ENCODE peak calls at places on chromosomes 16 and 17, in four cellular contexts. B is transverse colon, G is endothelial cell, H is A549. S is an unnamed sample.

GRCh38 chr16:79599837-79600635 is 501 bp downstream of the MAF start:
- DNase-seq in B (no peak), G (peak), H (peak), S (no peak)

GRCh38 chr16:2474877-2475412 is at the start of gene TBC1D24:
- DNase-seq in B (peak), G (peak), H (peak), S (peak)

GRCh38 chr17:2621241-2621640 is 27.8 kb downstream of the PAFAH1B1 start:
- DNase-seq in B (no peak), G (no peak), H (no peak), S (no peak)

GRCh38 chr16:89060207-89060794 is 33.4 kb upstream of the ACSF3 start:
- DNase-seq in B (no peak), G (no peak), H (no peak), S (no peak)

GRCh38 chr17:51398128-51398525 is 137.8 kb downstream of the UTP18 start:
- DNase-seq in B (no peak), G (no peak), H (no peak), S (no peak)

GRCh38 chr16:9578459-9578858 is 487.0 kb downstream of the HAPSTR1 start:
- DNase-seq in B (no peak), G (no peak), H (no peak), S (no peak)

GRCh38 chr17:885971-886571 is 93.5 kb downstream of the NXN start:
- DNase-seq in B (peak), G (no peak), H (no peak), S (no peak)

GRCh38 chr17:15377608-15378007 is 36.2 kb upstream of the TEKT3 start:
- DNase-seq in B (no peak), G (no peak), H (no peak), S (no peak)

GRCh38 chr17:80981062-80981902 is 10.4 kb upstream of the CHMP6 start:
- DNase-seq in B (no peak), G (peak), H (no peak), S (no peak)

GRCh38 chr17:66426397-66427033 is 124.1 kb downstream of the PRKCA start:
- DNase-seq in B (peak), G (no peak), H (no peak), S (no peak)

GRCh38 chr17:79732246-79732645 is 1.5 kb downstream of the ENPP7 start:
- DNase-seq in B (no peak), G (no peak), H (no peak), S (no peak)

GRCh38 chr17:47870042-47870441 is 19.1 kb upstream of the SP6 start:
- DNase-seq in B (no peak), G (no peak), H (no peak), S (no peak)

GRCh38 chr17:1720856-1721386 is 3.6 kb upstream of the WDR81 start:
- DNase-seq in B (peak), G (peak), H (peak), S (peak)

GRCh38 chr16:75039941-75040340 is 41.1 kb downstream of the ZNRF1 start:
- DNase-seq in B (no peak), G (no peak), H (no peak), S (no peak)

GRCh38 chr16:86579268-86580062 is 1.1 kb downstream of the FOXL1 start:
- DNase-seq in B (no peak), G (peak), H (no peak), S (no peak)

GRCh38 chr17:40061532-40062038 is 1.2 kb upstream of the THRA start:
- DNase-seq in B (peak), G (no peak), H (no peak), S (no peak)

GRCh38 chr17:18139949-18140348 is 31.4 kb downstream of the MYO15A start:
- DNase-seq in B (no peak), G (no peak), H (peak), S (no peak)

GRCh38 chr16:3026609-3027487 is 3.0 kb downstream of the THOC6 start:
- DNase-seq in B (no peak), G (no peak), H (no peak), S (peak)

GRCh38 chr17:49779730-49780220 is 8.7 kb upstream of the KAT7 start:
- DNase-seq in B (peak), G (peak), H (peak), S (no peak)

GRCh38 chr16:30407794-30408534 is 558 bp downstream of the ZNF771 start:
- DNase-seq in B (no peak), G (no peak), H (no peak), S (no peak)

GRCh38 chr16:70250748-70251650 is 741 bp downstream of the EXOSC6 start:
- DNase-seq in B (peak), G (peak), H (peak), S (no peak)

GRCh38 chr17:39627717-39628516 is 1.2 kb downstream of the PPP1R1B start:
- DNase-seq in B (peak), G (no peak), H (no peak), S (no peak)

GRCh38 chr17:46020023-46020735 is 21.1 kb downstream of the STH start:
- DNase-seq in B (peak), G (no peak), H (no peak), S (no peak)

GRCh38 chr17:38685485-38685884 is 10.7 kb upstream of the EPOP start:
- DNase-seq in B (peak), G (no peak), H (no peak), S (peak)

GRCh38 chr16:75080205-75081029 is 36.2 kb downstream of the LDHD start:
- DNase-seq in B (no peak), G (no peak), H (no peak), S (no peak)

GRCh38 chr17:27356091-27356705 is 62.3 kb downstream of the WSB1 start:
- DNase-seq in B (no peak), G (no peak), H (no peak), S (no peak)

GRCh38 chr17:17874478-17874877 is 37.7 kb upstream of the SREBF1 start:
- DNase-seq in B (no peak), G (no peak), H (no peak), S (no peak)

GRCh38 chr17:61155590-61156181 is 244.0 kb upstream of the TBX2 start:
- DNase-seq in B (no peak), G (no peak), H (no peak), S (no peak)

GRCh38 chr17:61160789-61161440 is 238.7 kb upstream of the TBX2 start:
- DNase-seq in B (no peak), G (no peak), H (no peak), S (no peak)

GRCh38 chr17:61159415-61159814 is 240.2 kb upstream of the TBX2 start:
- DNase-seq in B (no peak), G (no peak), H (no peak), S (no peak)

GRCh38 chr17:61158372-61158771 is 241.3 kb upstream of the TBX2 start:
- DNase-seq in B (no peak), G (no peak), H (no peak), S (no peak)

GRCh38 chr17:61157246-61157887 is 242.3 kb upstream of the TBX2 start:
- DNase-seq in B (no peak), G (no peak), H (peak), S (no peak)
- TF ChIP-seq CTCF in B (no peak), G (no peak), H (no peak), S (no peak)

GRCh38 chr16:23830276-23830675 is 5.5 kb upstream of the PRKCB start:
- DNase-seq in B (no peak), G (no peak), H (no peak), S (no peak)
- TF ChIP-seq CTCF in B (no peak), G (no peak), H (no peak), S (no peak)

GRCh38 chr16:16073884-16074781 is 124.7 kb downstream of the ABCC1 start:
- DNase-seq in B (peak), G (peak), H (peak), S (no peak)
- TF ChIP-seq CTCF in B (no peak), G (no peak), H (no peak), S (no peak)

DNA sequence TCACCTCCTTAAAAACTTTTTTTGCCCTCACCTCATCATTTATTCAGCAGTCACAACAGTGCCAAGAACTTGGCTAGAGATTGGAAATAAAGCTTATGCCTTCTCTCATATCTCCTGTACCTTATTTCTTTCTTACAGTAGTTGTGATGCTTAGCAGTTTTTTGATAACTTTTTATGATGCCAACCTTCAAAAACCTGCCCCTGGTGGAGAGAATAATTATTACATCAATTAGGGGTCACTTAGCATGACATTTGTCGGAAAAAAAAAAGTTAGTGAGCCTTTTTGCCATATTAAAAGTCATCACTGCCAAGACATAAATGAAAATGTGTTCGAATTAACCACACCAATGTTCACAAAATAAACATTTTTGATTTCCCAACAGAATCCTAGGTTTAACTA is 296.6 kb downstream of the WWOX start:
- DNase-seq in B (no peak), G (no peak), H (peak), S (no peak)
- TF ChIP-seq CTCF in B (no peak), G (peak), H (no peak), S (peak)

GRCh38 chr16:56448005-56448404 is 3.1 kb downstream of the NUDT21 start:
- DNase-seq in B (no peak), G (no peak), H (no peak), S (no peak)

GRCh38 chr16:56451753-56452689 is 667 bp downstream of the OGFOD1 start:
- DNase-seq in B (peak), G (peak), H (peak), S (no peak)

GRCh38 chr16:56450275-56450889 is 750 bp downstream of the NUDT21 start:
- DNase-seq in B (no peak), G (no peak), H (no peak), S (no peak)

GRCh38 chr16:56450901-56451752 is at the start of the genes NUDT21 and OGFOD1:
- DNase-seq in B (peak), G (peak), H (peak), S (peak)
- TF ChIP-seq CTCF in B (no peak), G (no peak), H (no peak), S (no peak)

S was measured in CD14-positive monocyte.